ENCODE peak calls at places on chromosomes 3 and 15, in four cellular contexts. D is ovary, A is tibial nerve, H is A549. S is an unnamed sample.
A peak's percentile ranks its signal among the peaks of the same experiment; 100 is the strongest.

GRCh38 chr15:81337713-81338157 is 13.8 kb upstream of the STARD5 start:
- DNase-seq in H (no peak), A (no peak), D (no peak), S (no peak)

GRCh38 chr3:123686254-123686653 is 101.4 kb upstream of the HACD2 start:
- DNase-seq in D (no peak), H (no peak), A (no peak), S (no peak)

GRCh38 chr3:174937488-174937887 is 78.4 kb downstream of the NAALADL2 start:
- DNase-seq in H (no peak), A (no peak), D (no peak), S (no peak)

GRCh38 chr3:120196333-120196732 is 88.7 kb downstream of the GPR156 start:
- DNase-seq in A (no peak), D (no peak), H (no peak), S (no peak)

GRCh38 chr3:16912400-16913263 is 27.9 kb downstream of the PLCL2 start:
- DNase-seq in H (no peak), D (no peak), A (no peak), S (no peak)

GRCh38 chr3:57961177-57961827 is 46.9 kb upstream of the FLNB start:
- DNase-seq in H (no peak), A (no peak), D (no peak), S (no peak)

GRCh38 chr15:99492275-99492674 is 73.5 kb upstream of the MEF2A start:
- DNase-seq in H (no peak), A (no peak), D (no peak), S (no peak)

GRCh38 chr15:38531509-38531908 is 33.1 kb downstream of the RASGRP1 start:
- DNase-seq in D (no peak), A (no peak), H (no peak), S (no peak)

GRCh38 chr3:58474348-58474911 is 17.5 kb upstream of the KCTD6 start:
- DNase-seq in H (no peak), A (no peak), D (no peak), S (peak; percentile 28)

GRCh38 chr15:62394079-62394478 is 229.0 kb upstream of the C2CD4B start:
- DNase-seq in H (no peak), A (no peak), D (no peak), S (no peak)

GRCh38 chr3:181699171-181699903 is 12.4 kb upstream of the SOX2 start:
- DNase-seq in D (no peak), A (no peak), H (no peak), S (no peak)

GRCh38 chr15:79898369-79898768 is 1.6 kb upstream of the MTHFS start:
- DNase-seq in D (no peak), A (no peak), H (no peak), S (no peak)

GRCh38 chr15:79896131-79896633 is 632 bp downstream of the MTHFS start:
- DNase-seq in A (no peak), H (no peak), D (no peak), S (no peak)

GRCh38 chr15:79897701-79898113 is 893 bp upstream of the MTHFS start:
- DNase-seq in D (no peak), A (no peak), H (no peak), S (no peak)

GRCh38 chr15:79897380-79897678 is 515 bp upstream of the MTHFS start:
- DNase-seq in D (no peak), A (peak; percentile 20), H (no peak), S (no peak)

DNA sequence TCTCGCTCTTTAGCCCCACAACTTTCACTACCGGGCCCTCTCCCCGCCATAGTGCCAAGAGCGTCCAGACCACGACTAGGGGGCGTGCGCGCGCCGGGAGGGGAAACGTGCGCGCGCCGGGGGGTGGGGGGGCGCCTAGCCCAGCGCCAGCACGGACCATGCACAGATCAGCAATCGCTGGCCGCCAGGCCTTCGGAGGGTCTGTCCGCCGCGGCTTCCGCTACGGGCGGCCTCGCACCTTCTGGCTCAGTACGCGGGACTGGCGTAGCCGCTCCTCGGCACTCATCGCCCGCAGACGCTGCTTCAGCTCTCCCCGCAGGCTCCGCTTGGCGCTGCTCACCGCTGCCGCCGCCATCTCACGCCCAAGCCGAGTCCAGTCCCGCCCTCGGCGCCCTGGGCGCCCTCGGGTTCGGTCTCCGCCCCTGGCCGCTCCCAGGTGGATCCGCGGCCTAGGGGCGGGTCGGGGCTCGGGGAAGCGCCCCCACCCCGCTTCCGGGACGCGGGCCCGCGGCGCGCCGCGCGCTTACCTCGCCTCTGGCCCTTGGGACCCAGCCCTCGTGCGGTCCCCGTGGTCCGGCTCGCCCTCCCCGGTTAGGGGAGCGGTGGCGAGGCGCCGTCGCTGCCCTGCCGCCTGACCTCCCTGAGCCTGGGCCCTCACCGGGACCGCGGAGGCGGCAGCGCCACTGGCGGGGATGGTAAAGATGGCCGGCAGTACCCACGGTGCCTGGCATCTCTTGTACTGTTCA is at the start of gene MTHFS:
- DNase-seq in A (peak; percentile 53), D (peak; percentile 81), H (peak; percentile 83), S (peak; percentile 86)
- TF ChIP-seq EP300 in A (no peak), D (no peak), H (no peak), S (no peak)

GRCh38 chr15:100890059-100890720 is 10.6 kb downstream of the ALDH1A3 start:
- DNase-seq in A (no peak), H (no peak), D (no peak), S (no peak)
- H3K27ac ChIP-seq in A (peak overlapping the region; percentile 70), H (no peak overlapping the region), D (no peak overlapping the region), S (no peak overlapping the region)

GRCh38 chr15:25060996-25061620 is 106.3 kb downstream of the SNRPN start:
- DNase-seq in A (no peak), H (no peak), D (no peak), S (peak; percentile 16)
- H3K9me3 ChIP-seq in A (peaks cover 13% of the 10 kb centered on the region), H (peaks cover 73% of the 10 kb centered on the region), D (peaks cover 66% of the 10 kb centered on the region), S (peaks cover 100% of the 10 kb centered on the region)

DNA sequence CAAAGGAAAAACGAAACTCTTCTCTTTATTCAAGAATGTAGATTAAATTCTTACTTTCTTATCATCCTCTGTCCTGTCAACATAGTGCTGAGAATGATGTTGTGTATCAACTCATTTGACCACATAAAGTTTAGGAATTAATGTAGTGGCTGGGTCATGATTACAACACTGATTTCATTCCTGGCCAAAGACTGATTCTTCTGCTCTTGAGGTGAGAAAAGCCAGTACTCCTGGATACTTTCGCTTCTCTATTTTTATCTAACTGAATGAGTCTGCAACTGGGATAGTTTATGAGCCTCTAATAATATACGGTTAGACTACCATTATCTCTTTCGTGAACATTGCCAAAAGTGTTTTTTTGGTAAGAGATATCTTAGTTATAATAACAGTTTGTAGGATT is 173.0 kb downstream of the LPP start:
- DNase-seq in H (no peak), D (no peak), A (no peak), S (no peak)
- TF ChIP-seq EP300 in H (no peak), D (no peak), A (no peak), S (no peak)

DNA sequence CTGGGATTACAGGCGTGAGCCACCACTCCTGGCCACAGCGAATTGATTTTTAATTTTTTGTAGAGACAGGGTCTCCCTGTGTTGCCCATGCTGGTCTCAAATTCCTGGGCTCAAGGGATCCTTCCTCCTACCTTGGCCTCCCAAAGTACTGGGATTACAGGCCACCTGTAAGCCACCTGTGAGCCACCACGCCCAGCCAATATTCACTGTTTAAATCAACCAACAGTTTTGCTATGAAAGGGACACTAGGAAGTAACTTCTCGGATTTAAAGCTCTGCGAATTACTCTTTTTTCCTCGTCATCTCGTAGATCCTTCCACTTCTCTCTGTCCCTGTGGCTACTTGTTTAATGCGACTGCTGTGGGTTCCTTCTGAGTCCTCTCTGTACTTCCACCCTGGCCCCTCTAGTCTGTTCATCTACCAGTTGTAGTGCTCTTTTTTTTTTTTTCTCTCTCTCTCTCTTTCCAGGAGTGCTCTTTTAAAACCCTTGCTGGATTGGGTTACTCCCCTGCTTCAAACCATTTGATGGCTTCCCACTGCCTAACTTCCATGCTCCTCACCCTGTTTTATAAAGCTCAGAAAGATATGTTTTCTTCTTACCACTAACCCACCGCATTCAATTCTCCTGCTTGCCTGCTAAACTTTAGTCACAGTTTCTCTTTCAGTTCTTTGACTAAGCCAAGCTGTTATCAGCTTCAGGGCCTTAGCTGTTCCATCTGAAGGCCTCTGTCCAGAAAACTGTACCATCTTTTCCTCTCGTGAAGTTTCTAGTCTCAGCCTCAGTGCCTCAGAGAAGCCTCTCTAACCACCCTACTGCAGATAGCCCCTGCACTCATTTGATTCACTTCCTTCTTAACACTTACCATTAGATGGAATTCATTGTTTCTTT is 12.4 kb downstream of the RTF1 start:
- DNase-seq in A (no peak), D (no peak), H (no peak), S (no peak)
- H3K27ac ChIP-seq in A (no peak overlapping the region), D (no peak overlapping the region), H (no peak overlapping the region), S (no peak overlapping the region)

DNA sequence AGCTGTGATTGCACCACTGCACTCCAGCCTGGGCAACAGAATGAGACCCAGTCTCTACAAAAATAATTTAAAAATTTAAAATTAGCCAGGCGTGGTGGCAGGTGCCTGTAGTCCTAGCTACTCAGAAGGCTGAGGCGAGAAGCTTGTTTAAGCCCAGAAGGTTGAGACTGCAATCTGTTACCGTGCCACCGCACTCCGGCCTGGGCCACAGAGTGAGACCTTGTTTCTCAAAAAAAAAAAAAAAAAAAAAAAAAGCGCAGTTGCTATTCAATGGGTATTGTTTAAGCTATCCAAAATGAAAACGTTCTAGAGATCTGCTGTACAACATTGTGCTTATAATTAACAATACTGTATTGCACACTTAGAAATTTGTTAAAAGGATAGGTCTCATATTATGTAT is 24.0 kb downstream of the ZNF148 start:
- DNase-seq in D (no peak), H (no peak), A (no peak), S (no peak)
- H3K9me3 ChIP-seq in D (no peaks in the 10 kb centered on the region), H (no peaks in the 10 kb centered on the region), A (no peaks in the 10 kb centered on the region), S (no peaks in the 10 kb centered on the region)

DNA sequence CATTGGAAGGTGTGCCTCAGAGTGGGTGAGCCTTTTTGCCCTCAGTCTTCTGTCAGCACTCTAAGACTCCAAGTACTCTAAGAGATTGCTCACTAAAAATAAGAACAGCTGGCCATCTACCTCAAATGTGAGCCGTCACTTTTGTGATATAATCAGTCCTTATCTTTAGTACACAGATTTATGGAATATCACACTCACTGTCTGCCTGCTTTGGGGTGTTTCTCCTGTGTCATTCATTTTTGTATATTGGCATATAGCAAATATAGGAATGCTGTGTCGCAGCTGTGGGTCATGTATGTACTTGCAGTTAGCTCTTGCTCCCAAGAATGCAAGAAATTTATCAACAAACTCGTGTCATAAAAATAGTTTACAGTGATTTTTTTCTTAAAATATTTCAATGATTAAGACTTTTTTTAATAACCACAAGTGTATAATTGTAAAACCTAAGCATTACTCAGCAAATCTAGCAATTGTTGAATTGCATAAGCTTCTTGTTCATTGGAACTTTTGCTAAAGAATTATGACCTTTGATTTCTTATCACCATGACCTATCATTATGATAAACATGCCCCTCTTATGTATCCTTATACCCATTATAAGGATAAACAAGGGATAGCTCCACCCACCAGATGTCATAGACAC is 18.8 kb downstream of the SETD5 start:
- DNase-seq in H (no peak), D (no peak), A (no peak), S (no peak)
- TF ChIP-seq EP300 in H (no peak), D (no peak), A (no peak), S (no peak)

GRCh38 chr15:40389824-40390595 is 7.5 kb downstream of the KNSTRN start:
- DNase-seq in A (no peak), H (no peak), D (no peak), S (no peak)
- H3K27ac ChIP-seq in A (no peak overlapping the region), H (no peak overlapping the region), D (no peak overlapping the region), S (peak overlapping the region; percentile 55)

GRCh38 chr3:2218826-2219225 is 120.2 kb downstream of the CNTN4 start:
- DNase-seq in H (no peak), A (no peak), D (no peak), S (no peak)

DNA sequence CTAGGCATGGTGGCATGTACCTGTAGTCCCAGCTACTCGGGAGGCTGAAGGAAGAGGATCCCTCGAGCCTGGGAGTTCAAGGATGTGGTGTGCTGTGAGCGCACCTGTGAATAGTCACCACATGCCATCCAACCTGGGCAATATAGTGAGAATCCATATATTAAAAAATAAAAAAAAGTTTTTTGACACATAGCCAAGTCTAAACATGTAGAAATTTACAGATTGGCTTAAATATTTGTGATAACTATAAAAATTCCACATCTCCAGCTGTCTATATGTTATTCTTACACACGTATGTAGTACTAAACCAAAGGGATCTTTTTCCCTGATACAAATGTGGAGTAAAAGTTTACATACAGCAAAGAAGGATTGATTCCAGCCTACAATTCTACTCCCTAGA is 119.7 kb downstream of the CNTN4 start:
- DNase-seq in A (no peak), D (no peak), H (no peak), S (no peak)
- H3K9me3 ChIP-seq in A (no peaks in the 10 kb centered on the region), D (no peaks in the 10 kb centered on the region), H (no peaks in the 10 kb centered on the region), S (no peaks in the 10 kb centered on the region)